ENCODE peak calls at places on chromosome 1, in five cellular contexts. M is adrenal gland; W is NCI-H2171 treated with DMSO at 0.1 percent for 48 hours; F is kidney tubule cell; L is stimulated activated CD4-positive, alpha-beta T cell treated with anti-CD3 and anti-CD28 coated beads, Interleukin-12 subunit alpha, Interleukin-12 subunit beta, amount 100 ng/mL, for 4 hours. H is an unnamed sample.

GRCh38 chr1:162905759-162906158 is 44.8 kb upstream of the CCDC190 start:
- DNase-seq in F (peak; percentile 85), M (no peak), W (no peak), L (no peak), H (no peak)

GRCh38 chr1:222314839-222315238 is 233.1 kb downstream of the HHIPL2 start:
- DNase-seq in L (no peak), M (no peak), F (no peak), W (no peak), H (no peak)

GRCh38 chr1:209835782-209836298 is 8.1 kb downstream of the UTP25 start:
- DNase-seq in M (peak; percentile 26), F (peak; percentile 41), L (no peak), W (no peak), H (no peak)

GRCh38 chr1:240667351-240667750 is 55.4 kb upstream of the GREM2 start:
- DNase-seq in L (no peak), F (no peak), M (no peak), W (no peak), H (no peak)

GRCh38 chr1:92446990-92447681 is 39.6 kb downstream of the GFI1 start:
- DNase-seq in W (no peak), L (no peak), M (no peak), F (peak; percentile 22), H (no peak)

GRCh38 chr1:175376194-175376593 is 183.6 kb upstream of the KIAA0040 start:
- DNase-seq in W (peak; percentile 43), L (no peak), F (peak; percentile 31), M (no peak), H (peak; percentile 10)

GRCh38 chr1:61261585-61261984 is 179.2 kb downstream of the NFIA start:
- DNase-seq in M (no peak), W (no peak), F (no peak), L (no peak), H (no peak)

GRCh38 chr1:19892628-19893168 is 10.5 kb downstream of the OTUD3 start:
- DNase-seq in W (no peak), L (no peak), M (no peak), F (no peak), H (no peak)

GRCh38 chr1:39638965-39639332 is 494 bp downstream of the HEYL start:
- DNase-seq in M (no peak), L (no peak), F (no peak), W (no peak), H (peak; percentile 93)

GRCh38 chr1:116115476-116115875 is 4.3 kb downstream of the MAB21L3 start:
- DNase-seq in W (no peak), F (peak; percentile 99), M (no peak), L (no peak), H (no peak)

H was measured in NCI-H1694.